ENCODE peak calls at places on chromosomes 13 and 19, in seven cellular contexts. K is HCT116, P is GM12878, F is SK-N-SH, H is HepG2, R is H1, L is K562. W is an unnamed sample.

GRCh38 chr13:63351081-63351480 is 1935.4 kb upstream of the PCDH20 start:
- DNase-seq in K (no peak), P (no peak), F (no peak), H (no peak), R (no peak), L (no peak), W (no peak)

GRCh38 chr19:43471091-43471490 is 5.7 kb upstream of the LYPD3 start:
- DNase-seq in K (no peak), P (no peak), F (no peak), H (no peak), R (no peak), L (no peak), W (peak; percentile 59)

GRCh38 chr13:24124789-24125476 is 35.6 kb upstream of the SPATA13 start:
- DNase-seq in K (no peak), P (peak; percentile 43), F (no peak), H (no peak), R (no peak), L (no peak), W (no peak)

GRCh38 chr13:113018676-113019465 is 49.9 kb downstream of the MCF2L start:
- DNase-seq in K (no peak), P (no peak), F (no peak), H (no peak), R (no peak), L (no peak), W (no peak)

GRCh38 chr13:83515267-83515666 is 367.0 kb downstream of the SLITRK1 start:
- DNase-seq in K (no peak), P (no peak), F (no peak), H (no peak), R (no peak), L (no peak), W (peak; percentile 11)

GRCh38 chr19:31350693-31351211 is 1.5 kb upstream of the TSHZ3 start:
- DNase-seq in K (no peak), P (no peak), F (peak; percentile 87), H (no peak), R (peak; percentile 79), L (peak; percentile 82), W (peak; percentile 37)

GRCh38 chr13:27079421-27079958 is 92.1 kb downstream of the USP12 start:
- DNase-seq in K (no peak), P (no peak), F (no peak), H (no peak), R (no peak), L (no peak), W (no peak)

GRCh38 chr13:51912091-51912490 is 50.3 kb downstream of the CCDC70 start:
- DNase-seq in K (no peak), P (no peak), F (no peak), H (no peak), R (no peak), L (no peak), W (peak; percentile 69)

GRCh38 chr19:4742717-4743646 is 19.3 kb upstream of the DPP9 start:
- DNase-seq in K (no peak), P (no peak), F (peak; percentile 82), H (no peak), R (peak; percentile 69), L (no peak), W (no peak)

GRCh38 chr19:41225238-41226052 is 6.4 kb downstream of the AXL start:
- DNase-seq in K (peak; percentile 97), P (no peak), F (peak; percentile 55), H (peak; percentile 91), R (no peak), L (no peak), W (no peak)

GRCh38 chr13:71864094-71864980 is 2.7 kb downstream of the DACH1 start:
- DNase-seq in K (no peak), P (no peak), F (peak; percentile 68), H (no peak), R (peak; percentile 69), L (no peak), W (peak; percentile 57)

GRCh38 chr13:93201992-93202558 is 24.5 kb upstream of the GPC6 start:
- DNase-seq in K (no peak), P (no peak), F (no peak), H (peak; percentile 80), R (no peak), L (peak; percentile 20), W (no peak)

GRCh38 chr13:29022968-29023367 is 202.8 kb downstream of the MTUS2 start:
- DNase-seq in K (no peak), P (no peak), F (no peak), H (no peak), R (no peak), L (no peak), W (no peak)

GRCh38 chr19:2542341-2543069 is 66.6 kb downstream of the GADD45B start:
- DNase-seq in K (no peak), P (no peak), F (no peak), H (peak; percentile 63), R (no peak), L (no peak), W (no peak)

DNA sequence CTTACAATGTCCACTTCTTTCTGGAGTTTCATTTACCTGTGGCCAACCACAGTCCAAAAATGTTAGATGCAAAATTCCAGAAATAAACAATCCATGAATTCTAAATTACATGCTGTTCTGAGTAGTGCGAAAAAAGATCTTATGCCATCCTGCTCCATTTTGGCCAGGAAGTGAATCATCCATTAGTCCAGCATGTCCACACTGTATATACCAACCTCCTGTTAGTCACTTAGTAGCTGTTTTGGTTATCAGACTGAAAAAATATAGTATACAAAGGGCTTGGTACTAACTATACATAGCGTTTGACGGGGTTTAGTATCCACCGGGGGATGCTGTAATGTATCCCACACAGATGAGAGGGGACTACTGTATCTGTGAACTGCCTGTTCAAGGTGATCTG is 618.0 kb upstream of the ARGLU1 start:
- DNase-seq in K (no peak), P (no peak), F (no peak), H (no peak), R (no peak), L (no peak), W (no peak)
- TF ChIP-seq JUND in K (no peak), P (no peak), F (peak; percentile 45), H (no peak), R (no peak), L (no peak), W (no peak)

GRCh38 chr19:5961969-5962945 is 15.7 kb downstream of the RANBP3 start:
- DNase-seq in K (no peak), P (no peak), F (no peak), H (peak; percentile 98), R (no peak), L (no peak), W (peak; percentile 23)
- TF ChIP-seq JUND in K (no peak), P (no peak), F (no peak), H (peak; percentile 47), R (no peak), L (no peak), W (no peak)

GRCh38 chr19:543912-544608 is at the start of gene GZMM:
- DNase-seq in K (no peak), P (no peak), F (no peak), H (no peak), R (no peak), L (peak; percentile 69), W (no peak)

GRCh38 chr19:547836-548720 is 4.2 kb downstream of the GZMM start:
- DNase-seq in K (no peak), P (no peak), F (no peak), H (no peak), R (no peak), L (peak; percentile 9), W (no peak)

GRCh38 chr19:547117-547516 is 3.3 kb downstream of the GZMM start:
- DNase-seq in K (no peak), P (no peak), F (no peak), H (no peak), R (no peak), L (no peak), W (no peak)

GRCh38 chr19:554817-555216 is 11.0 kb downstream of the GZMM start:
- DNase-seq in K (no peak), P (no peak), F (no peak), H (no peak), R (no peak), L (no peak), W (no peak)

DNA sequence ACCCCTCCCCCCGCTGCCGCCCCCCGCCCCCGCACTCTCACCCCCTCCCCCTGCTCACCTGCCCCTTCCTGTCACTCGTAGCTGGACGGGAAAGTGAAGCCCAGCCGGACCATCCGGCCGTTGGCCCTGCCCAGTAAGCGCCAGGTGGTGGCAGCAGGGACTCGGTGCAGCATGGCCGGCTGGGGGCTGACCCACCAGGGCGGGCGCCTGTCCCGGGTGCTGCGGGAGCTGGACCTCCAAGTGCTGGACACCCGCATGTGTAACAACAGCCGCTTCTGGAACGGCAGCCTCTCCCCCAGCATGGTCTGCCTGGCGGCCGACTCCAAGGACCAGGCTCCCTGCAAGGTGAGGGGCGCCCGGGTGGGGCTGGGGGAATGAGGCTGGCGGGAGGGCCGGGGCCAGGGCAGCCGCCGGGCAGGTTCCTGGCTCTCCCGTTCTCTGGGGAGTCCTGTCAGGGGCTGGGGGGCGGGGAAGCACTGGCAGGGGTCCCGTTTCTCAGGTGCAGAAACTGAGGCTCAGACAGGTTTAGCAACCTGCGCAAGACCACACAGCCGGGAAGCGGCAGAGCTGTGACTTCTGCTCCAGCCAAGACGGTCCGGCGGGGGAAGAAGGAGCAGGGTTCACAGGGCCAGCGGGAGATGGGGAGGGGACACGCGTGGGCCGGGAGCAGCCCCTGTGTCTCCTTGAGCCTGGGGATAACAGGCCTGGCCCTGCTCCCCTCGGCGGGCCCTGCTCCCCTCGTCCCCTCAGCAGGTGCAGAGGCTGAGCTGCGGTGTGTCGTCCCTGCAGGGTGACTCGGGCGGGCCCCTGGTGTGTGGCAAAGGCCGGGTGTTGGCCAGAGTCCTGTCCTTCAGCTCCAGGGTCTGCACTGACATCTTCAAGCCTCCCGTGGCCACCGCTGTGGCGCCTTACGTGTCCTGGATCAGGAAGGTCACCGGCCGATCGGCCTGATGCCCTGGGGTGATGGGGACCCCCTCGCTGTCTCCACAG is 5.3 kb downstream of the GZMM start:
- DNase-seq in K (no peak), P (no peak), F (peak; percentile 75), H (no peak), R (no peak), L (peak; percentile 8), W (peak; percentile 47)
- TF ChIP-seq JUND in K (no peak), P (no peak), F (no peak), H (no peak), R (no peak), L (no peak), W (no peak)

GRCh38 chr19:13975870-13976269 is 23.6 kb downstream of the DCAF15 start:
- DNase-seq in K (no peak), P (no peak), F (no peak), H (no peak), R (no peak), L (no peak), W (no peak)

GRCh38 chr19:13977803-13978202 is 25.5 kb downstream of the DCAF15 start:
- DNase-seq in K (no peak), P (no peak), F (no peak), H (no peak), R (no peak), L (no peak), W (no peak)

GRCh38 chr19:13976446-13976845 is 24.1 kb downstream of the DCAF15 start:
- DNase-seq in K (no peak), P (no peak), F (no peak), H (no peak), R (no peak), L (no peak), W (no peak)

GRCh38 chr19:13972368-13973155 is 20.3 kb downstream of the DCAF15 start:
- DNase-seq in K (no peak), P (no peak), F (no peak), H (no peak), R (no peak), L (no peak), W (no peak)

DNA sequence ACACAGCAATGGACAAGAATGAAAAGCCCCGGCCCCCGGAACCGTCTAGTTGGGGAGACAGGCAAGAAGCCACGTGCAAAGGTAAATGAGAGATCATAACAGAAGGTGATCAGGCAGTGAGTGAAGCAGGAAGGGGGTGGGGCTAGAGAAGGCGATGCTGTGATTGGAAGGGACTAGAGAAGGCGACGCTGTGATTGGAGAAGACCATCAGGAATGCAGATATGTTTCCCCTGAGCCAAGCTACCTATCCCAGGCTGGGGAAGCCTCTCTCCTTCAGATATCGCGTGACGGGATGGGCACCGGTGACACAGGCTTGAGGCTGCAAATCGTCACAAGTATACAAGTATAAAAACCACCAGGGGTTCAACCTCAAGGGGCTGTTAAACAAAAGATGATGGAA is 21.8 kb downstream of the DCAF15 start:
- DNase-seq in K (peak; percentile 65), P (no peak), F (peak; percentile 66), H (no peak), R (peak; percentile 78), L (peak; percentile 82), W (peak; percentile 90)
- TF ChIP-seq JUND in K (no peak), P (no peak), F (no peak), H (no peak), R (no peak), L (no peak), W (no peak)

W was measured in T47D.